ENCODE peak calls at places on chromosomes 11 and 22, in ten cellular contexts. X, U, Q, F, B, H, P, A, K and L are unnamed samples.

GRCh38 chr11:84384637-84385227 is 1098.6 kb upstream of the CCDC90B start:
- DNase-seq in X (peak), F (peak), U (peak), Q (peak), H (peak), K (peak), A (no peak), P (no peak), B (peak), L (peak)

GRCh38 chr11:1130276-1131032 is 27.3 kb upstream of the MUC5AC start:
- DNase-seq in X (no peak), U (no peak), F (no peak), K (peak), P (no peak), Q (no peak), B (no peak), A (no peak), H (no peak), L (no peak)

GRCh38 chr22:38843201-38843715 is 570 bp downstream of the NPTXR start:
- DNase-seq in U (peak), H (peak), Q (peak), P (peak), X (peak), B (peak), K (peak), F (peak), A (no peak), L (peak)

GRCh38 chr22:35684270-35684700 is 33.4 kb upstream of the APOL5 start:
- DNase-seq in A (no peak), K (no peak), F (no peak), X (peak), H (peak), U (no peak), P (no peak), B (peak), Q (peak), L (peak)

GRCh38 chr11:85167038-85167437 is 460.1 kb downstream of the DLG2 start:
- DNase-seq in F (no peak), H (no peak), A (no peak), U (no peak), Q (peak), P (no peak), K (no peak), B (no peak), X (no peak), L (no peak)

GRCh38 chr11:27795955-27796861 is 96.0 kb upstream of the BDNF start:
- DNase-seq in P (no peak), A (no peak), B (no peak), Q (peak), K (no peak), U (peak), F (no peak), X (no peak), H (peak), L (peak)

GRCh38 chr11:75673977-75674582 is 5.2 kb upstream of the MAP6 start:
- DNase-seq in Q (peak), A (no peak), H (peak), B (no peak), F (peak), K (no peak), U (no peak), P (no peak), X (peak), L (peak)

GRCh38 chr11:109423114-109423859 is 1.3 kb downstream of the C11orf87 start:
- DNase-seq in F (no peak), U (no peak), H (peak), A (no peak), K (no peak), X (no peak), B (no peak), Q (no peak), P (no peak), L (peak)

GRCh38 chr22:48369789-48370507 is 1457.7 kb downstream of the BRD1 start:
- DNase-seq in Q (no peak), K (no peak), B (no peak), X (no peak), H (no peak), U (no peak), F (no peak), P (no peak), A (no peak), L (no peak)

GRCh38 chr22:19066531-19067271 is 55.5 kb downstream of the DGCR2 start:
- DNase-seq in K (no peak), F (no peak), A (no peak), P (no peak), X (peak), H (peak), B (no peak), Q (peak), U (no peak), L (peak)

GRCh38 chr11:95378789-95379188 is 147.8 kb upstream of the SESN3 start:
- DNase-seq in U (no peak), K (no peak), Q (no peak), X (no peak), H (no peak), B (no peak), F (no peak), A (no peak), P (no peak), L (no peak)

GRCh38 chr11:12842933-12843636 is 166.0 kb upstream of the RASSF10 start:
- DNase-seq in A (no peak), B (no peak), H (peak), P (no peak), F (no peak), X (peak), Q (no peak), U (peak), K (no peak), L (no peak)